ENCODE peak calls at places on chromosomes 4 and X, in ten cellular contexts. Q, W, B, Z, P, T, N, K, O and R are unnamed samples.

GRCh38 chr4:154329268-154329858 is 162.2 kb downstream of the DCHS2 start:
- DNase-seq in N (no peak), W (no peak), K (no peak), B (no peak), P (no peak), O (no peak), Q (no peak), T (no peak), Z (no peak), R (no peak)

GRCh38 chr4:28269426-28269825 is 1408.8 kb downstream of the STIM2 start:
- DNase-seq in Q (no peak), N (no peak), B (no peak), Z (no peak), T (no peak), W (no peak), O (no peak), P (no peak), K (no peak), R (no peak)

GRCh38 chr4:155772459-155773195 is 13.8 kb downstream of the GUCY1B1 start:
- DNase-seq in W (no peak), P (no peak), N (no peak), K (no peak), O (no peak), Z (no peak), B (no peak), Q (no peak), T (no peak), R (no peak)

GRCh38 chr4:159487284-159487747 is 384.4 kb downstream of the RAPGEF2 start:
- DNase-seq in K (peak), P (peak), T (no peak), Z (no peak), Q (peak), B (peak), O (peak), N (peak), W (peak), R (peak)

GRCh38 chr4:40699648-40700047 is 50.1 kb upstream of the NSUN7 start:
- DNase-seq in T (no peak), W (no peak), Q (no peak), P (no peak), Z (no peak), K (no peak), N (no peak), B (no peak), O (no peak), R (no peak)

GRCh38 chr4:39514888-39515401 is 12.3 kb downstream of the UGDH start:
- DNase-seq in T (no peak), K (no peak), O (no peak), P (no peak), B (no peak), N (no peak), W (no peak), Z (no peak), Q (no peak), R (no peak)

GRCh38 chr4:187042251-187042650 is 318.6 kb upstream of the FAT1 start:
- DNase-seq in N (no peak), O (no peak), K (no peak), T (no peak), Q (no peak), Z (no peak), W (no peak), P (no peak), B (no peak), R (no peak)

GRCh38 chr4:144615182-144615581 is 30.8 kb upstream of the HHIP start:
- DNase-seq in O (no peak), T (no peak), K (no peak), W (no peak), Q (no peak), Z (no peak), B (no peak), P (no peak), N (no peak), R (no peak)

GRCh38 chrX:39261446-39262147 is 460.3 kb downstream of the MID1IP1 start:
- DNase-seq in O (peak), B (no peak), N (no peak), P (no peak), T (no peak), K (peak), Q (no peak), Z (no peak), W (no peak), R (no peak)

GRCh38 chr4:109729563-109730293 is at the start of gene PLA2G12A:
- DNase-seq in O (peak), P (peak), Q (peak), T (peak), K (peak), Z (peak), N (peak), B (peak), W (peak), R (peak)

GRCh38 chr4:168309781-168310180 is 8.8 kb downstream of the DDX60 start:
- DNase-seq in B (no peak), Z (no peak), P (no peak), T (no peak), W (no peak), O (no peak), K (no peak), N (no peak), Q (no peak), R (no peak)

GRCh38 chrX:103562801-103563200 is 22.5 kb upstream of the TCEAL4 start:
- DNase-seq in T (no peak), N (no peak), Z (no peak), O (no peak), W (no peak), K (no peak), B (no peak), Q (no peak), P (no peak), R (no peak)

GRCh38 chr4:42371306-42372063 is 25.8 kb upstream of the SHISA3 start:
- DNase-seq in B (no peak), Z (no peak), N (no peak), Q (no peak), O (peak), T (no peak), K (peak), P (no peak), W (no peak), R (no peak)

GRCh38 chr4:1614854-1615595 is 69.1 kb downstream of the FAM53A start:
- DNase-seq in O (peak), B (no peak), Q (no peak), W (no peak), T (no peak), N (no peak), K (no peak), Z (no peak), P (no peak), R (no peak)

GRCh38 chr4:2800691-2801596 is 8.1 kb downstream of the SH3BP2 start:
- DNase-seq in N (no peak), T (no peak), B (no peak), Q (no peak), P (peak), W (peak), K (no peak), Z (peak), O (no peak), R (peak)

GRCh38 chrX:134023851-134024281 is 38.5 kb upstream of the GPC3 start:
- DNase-seq in N (no peak), W (no peak), Q (no peak), K (no peak), T (no peak), Z (no peak), P (no peak), O (no peak), B (no peak), R (no peak)

GRCh38 chr4:43251760-43252317 is 359.3 kb downstream of the GRXCR1 start:
- DNase-seq in Q (no peak), W (no peak), T (no peak), P (no peak), K (peak), O (no peak), Z (no peak), B (no peak), N (no peak), R (no peak)

GRCh38 chrX:101411984-101412383 is 4.0 kb downstream of the HNRNPH2 start:
- DNase-seq in Z (no peak), W (no peak), T (no peak), K (no peak), P (no peak), N (no peak), Q (no peak), B (no peak), O (no peak), R (no peak)

GRCh38 chr4:993111-994029 is at the start of gene SLC26A1:
- DNase-seq in B (no peak), Z (peak), Q (no peak), T (no peak), O (no peak), K (no peak), P (no peak), N (no peak), W (peak), R (no peak)

GRCh38 chrX:139759637-139760036 is 51.7 kb upstream of the MCF2 start:
- DNase-seq in N (no peak), P (no peak), B (no peak), T (no peak), Q (no peak), O (no peak), Z (no peak), W (no peak), K (no peak), R (no peak)

GRCh38 chr4:102663073-102663472 is 97.7 kb downstream of the MANBA start:
- DNase-seq in B (no peak), Z (no peak), K (no peak), P (no peak), N (no peak), T (no peak), O (no peak), Q (no peak), W (no peak), R (no peak)

GRCh38 chr4:2814627-2815026 is 21.7 kb downstream of the SH3BP2 start:
- DNase-seq in W (no peak), B (no peak), P (no peak), O (no peak), N (no peak), Q (no peak), Z (no peak), T (no peak), K (no peak), R (no peak)

GRCh38 chrX:78321809-78322208 is 5.6 kb downstream of the CYSLTR1 start:
- DNase-seq in T (peak), Z (no peak), Q (peak), O (peak), N (no peak), K (no peak), W (peak), B (no peak), P (peak), R (no peak)

GRCh38 chr4:5780831-5781480 is 70.0 kb downstream of the EVC start:
- DNase-seq in B (no peak), K (peak), Z (no peak), P (no peak), W (no peak), N (no peak), T (no peak), Q (no peak), O (no peak), R (peak)

GRCh38 chrX:41759817-41760216 is 35.8 kb downstream of the GPR82 start:
- DNase-seq in O (peak), K (no peak), T (no peak), Z (no peak), W (no peak), N (no peak), P (no peak), Q (no peak), B (peak), R (no peak)

GRCh38 chr4:48017108-48017527 is 546 bp downstream of the NIPAL1 start:
- DNase-seq in Q (no peak), T (no peak), N (no peak), W (peak), B (peak), Z (no peak), O (peak), P (no peak), K (peak), R (peak)

GRCh38 chr4:122747883-122748282 is 15.4 kb downstream of the BBS12 start:
- DNase-seq in Q (no peak), P (no peak), K (no peak), W (no peak), T (no peak), B (no peak), N (no peak), O (no peak), Z (no peak), R (no peak)

GRCh38 chrX:39869846-39870601 is 227.7 kb downstream of the BCOR start:
- DNase-seq in Z (no peak), B (peak), T (peak), Q (peak), W (no peak), O (peak), K (peak), N (no peak), P (no peak), R (no peak)

GRCh38 chr4:182074842-182075241 is 168.4 kb upstream of the TENM3 start:
- DNase-seq in K (no peak), B (no peak), W (no peak), O (no peak), Z (no peak), N (no peak), Q (no peak), P (no peak), T (no peak), R (no peak)

GRCh38 chr4:79597266-79597665 is 189.2 kb upstream of the GK2 start:
- DNase-seq in K (peak), P (no peak), B (no peak), T (no peak), Z (no peak), W (peak), N (no peak), Q (no peak), O (no peak), R (no peak)

GRCh38 chr4:4763815-4764202 is 95.7 kb upstream of the MSX1 start:
- DNase-seq in N (no peak), K (no peak), Q (no peak), B (no peak), O (no peak), W (no peak), Z (no peak), P (no peak), T (no peak), R (no peak)

GRCh38 chrX:127300511-127300910 is 481.0 kb downstream of the PRR32 start:
- DNase-seq in B (no peak), Z (no peak), P (no peak), W (no peak), N (no peak), T (no peak), Q (no peak), K (no peak), O (no peak), R (no peak)

GRCh38 chr4:165079476-165079875 is 25.8 kb downstream of the TRIM75 start:
- DNase-seq in W (peak), P (no peak), O (no peak), N (no peak), T (no peak), Z (no peak), Q (no peak), B (no peak), K (no peak), R (no peak)

GRCh38 chrX:11100281-11101035 is 10.7 kb upstream of the HCCS start:
- DNase-seq in T (no peak), N (no peak), P (no peak), W (peak), Z (no peak), O (no peak), K (no peak), B (no peak), Q (no peak), R (no peak)

GRCh38 chr4:140158234-140159030 is 4.4 kb upstream of the MAML3 start:
- DNase-seq in Q (no peak), K (no peak), W (no peak), B (no peak), O (no peak), T (no peak), N (no peak), Z (no peak), P (no peak), R (no peak)

GRCh38 chr4:73864365-73864764 is 4.8 kb upstream of the CXCL1 start:
- DNase-seq in Z (no peak), T (no peak), O (no peak), Q (no peak), N (no peak), W (no peak), P (no peak), B (no peak), K (no peak), R (no peak)

GRCh38 chr4:120731561-120731960 is 191.0 kb downstream of the PRDM5 start:
- DNase-seq in W (no peak), N (no peak), T (no peak), K (peak), P (no peak), Q (no peak), B (no peak), Z (no peak), O (no peak), R (no peak)